ENCODE peak calls at places on chromosomes 7 and 10, in ten cellular contexts. P, I, Y, W, V, M, A, Q, X and R are unnamed samples.

GRCh38 chr7:1675673-1676549 is 5.8 kb downstream of the ELFN1 start:
- DNase-seq in Y (peak), X (peak), M (no peak), W (no peak), A (no peak), P (no peak), Q (no peak), V (no peak), I (no peak), R (no peak)

GRCh38 chr7:99128076-99128950 is 15.6 kb downstream of the SMURF1 start:
- DNase-seq in A (no peak), Y (no peak), X (no peak), M (no peak), P (peak), V (no peak), W (no peak), I (no peak), Q (peak), R (no peak)

GRCh38 chr7:25953859-25954258 is 198.1 kb upstream of the NFE2L3 start:
- DNase-seq in Y (no peak), W (no peak), X (no peak), I (no peak), Q (no peak), A (no peak), P (no peak), M (no peak), V (no peak), R (peak)

GRCh38 chr10:70254795-70255328 is 21.6 kb upstream of the PPA1 start:
- DNase-seq in I (no peak), Q (no peak), P (no peak), A (no peak), V (no peak), W (no peak), Y (no peak), X (no peak), M (no peak), R (no peak)

GRCh38 chr7:45593121-45593541 is 19.0 kb downstream of the ADCY1 start:
- DNase-seq in W (no peak), Y (peak), A (no peak), X (no peak), V (no peak), M (no peak), P (no peak), Q (no peak), I (no peak), R (no peak)

GRCh38 chr7:150360682-150361058 is 8.0 kb upstream of the REPIN1 start:
- DNase-seq in Y (no peak), Q (no peak), I (no peak), X (no peak), P (no peak), M (no peak), W (no peak), A (no peak), V (no peak), R (no peak)

GRCh38 chr7:121202125-121202524 is 126.7 kb upstream of the WNT16 start:
- DNase-seq in W (no peak), P (no peak), X (no peak), Q (no peak), M (no peak), I (no peak), Y (no peak), V (no peak), A (no peak), R (no peak)

GRCh38 chr7:50513166-50513871 is 51.9 kb downstream of the DDC start:
- DNase-seq in X (no peak), P (no peak), V (no peak), W (no peak), M (no peak), I (no peak), Y (no peak), A (no peak), Q (no peak), R (no peak)

GRCh38 chr10:86263907-86264306 is 102.7 kb downstream of the GRID1 start:
- DNase-seq in I (no peak), A (no peak), X (no peak), V (no peak), P (no peak), Q (no peak), Y (no peak), W (no peak), M (no peak), R (no peak)

GRCh38 chr7:74294191-74294998 is 5.2 kb downstream of the CLIP2 start:
- DNase-seq in M (peak), A (no peak), V (no peak), I (no peak), P (no peak), X (peak), Q (no peak), W (no peak), Y (no peak), R (no peak)

GRCh38 chr7:115679976-115680375 is 350.6 kb downstream of the TFEC start:
- DNase-seq in V (peak), P (peak), X (no peak), Q (peak), I (peak), A (peak), Y (no peak), M (no peak), W (no peak), R (peak)

GRCh38 chr10:133471300-133472109 is 17.8 kb downstream of the SCART1 start:
- DNase-seq in Q (no peak), V (no peak), X (no peak), P (no peak), A (no peak), Y (no peak), M (no peak), W (no peak), I (no peak), R (no peak)

GRCh38 chr10:6321880-6322279 is 119.1 kb downstream of the PFKFB3 start:
- DNase-seq in W (no peak), Q (peak), A (peak), Y (no peak), I (no peak), M (no peak), P (peak), X (no peak), V (no peak), R (no peak)

GRCh38 chr7:25496394-25497103 is 268.3 kb upstream of the NPVF start:
- DNase-seq in Y (no peak), M (no peak), X (no peak), W (no peak), Q (no peak), V (peak), I (no peak), P (no peak), A (no peak), R (peak)

GRCh38 chr7:13042605-13043236 is 355.3 kb downstream of the ARL4A start:
- DNase-seq in A (peak), Y (no peak), Q (peak), X (no peak), M (no peak), W (no peak), I (no peak), P (no peak), V (no peak), R (no peak)

GRCh38 chr7:141754939-141755338 is 9.0 kb upstream of the TAS2R3 start:
- DNase-seq in M (no peak), Q (peak), X (no peak), P (peak), A (peak), I (peak), W (no peak), V (no peak), Y (no peak), R (peak)

GRCh38 chr10:30434273-30435067 is 486 bp downstream of the MAP3K8 start:
- DNase-seq in V (peak), Y (peak), Q (peak), W (peak), X (peak), M (no peak), I (peak), A (peak), P (peak), R (peak)

GRCh38 chr10:80599424-80599847 is 61.7 kb downstream of the SH2D4B start:
- DNase-seq in I (peak), P (peak), A (peak), Y (peak), V (peak), Q (peak), W (peak), M (peak), X (peak), R (peak)

GRCh38 chr7:55546826-55547225 is 25.5 kb downstream of the VOPP1 start:
- DNase-seq in Y (no peak), Q (peak), M (peak), X (peak), A (peak), W (no peak), P (peak), I (peak), V (peak), R (no peak)

GRCh38 chr10:119502618-119503155 is 39.8 kb downstream of the RGS10 start:
- DNase-seq in Y (no peak), M (no peak), I (no peak), P (no peak), X (no peak), W (no peak), V (no peak), Q (no peak), A (no peak), R (no peak)

GRCh38 chr7:4738711-4739527 is 36.5 kb upstream of the AP5Z1 start:
- DNase-seq in W (no peak), A (peak), M (peak), P (peak), I (no peak), Q (peak), X (no peak), Y (no peak), V (peak), R (no peak)

GRCh38 chr7:133763241-133763640 is 363.9 kb upstream of the LRGUK start:
- DNase-seq in I (no peak), Y (no peak), W (no peak), X (no peak), P (no peak), V (no peak), Q (no peak), M (no peak), A (no peak), R (no peak)

GRCh38 chr10:1673568-1674345 is 63.6 kb downstream of the ADARB2 start:
- DNase-seq in I (no peak), M (no peak), W (no peak), P (no peak), A (no peak), V (no peak), X (no peak), Q (no peak), Y (no peak), R (no peak)

GRCh38 chr10:123800821-123801220 is 90.8 kb downstream of the CPXM2 start:
- DNase-seq in V (no peak), X (no peak), P (no peak), W (no peak), A (no peak), Q (no peak), I (no peak), Y (no peak), M (no peak), R (no peak)

GRCh38 chr7:81244213-81244612 is 325.4 kb upstream of the SEMA3C start:
- DNase-seq in Y (no peak), I (no peak), P (peak), X (no peak), Q (peak), A (no peak), V (no peak), M (no peak), W (no peak), R (peak)

GRCh38 chr10:71263376-71263775 is 51.0 kb downstream of the UNC5B start:
- DNase-seq in W (no peak), Q (no peak), Y (no peak), V (peak), I (peak), P (no peak), M (no peak), X (peak), A (no peak), R (no peak)

GRCh38 chr10:71244638-71245419 is 32.5 kb downstream of the UNC5B start:
- DNase-seq in W (no peak), I (no peak), M (no peak), Q (peak), P (peak), A (no peak), Y (no peak), V (no peak), X (peak), R (no peak)